ENCODE peak calls at places on chromosomes 5 and 9, in eight cellular contexts. A, B, Z, U, T, L, X and S are unnamed samples.

GRCh38 chr5:67033893-67034605 is 162.6 kb downstream of the CD180 start:
- DNase-seq in A (no peak), B (no peak), Z (no peak), U (no peak), T (no peak), L (no peak), X (no peak), S (no peak)

GRCh38 chr5:103362211-103362610 is 103.6 kb downstream of the MACIR start:
- DNase-seq in A (no peak), B (no peak), Z (no peak), U (no peak), T (no peak), L (no peak), X (peak; percentile 48), S (peak; percentile 55)

GRCh38 chr5:75007537-75007847 is 44.9 kb downstream of the GCNT4 start:
- DNase-seq in A (peak; percentile 40), B (no peak), Z (no peak), U (no peak), T (no peak), L (no peak), X (no peak), S (no peak)

GRCh38 chr9:40925149-40925548 is 203.3 kb downstream of the FOXD4L6 start:
- DNase-seq in A (no peak), B (no peak), Z (no peak), U (no peak), T (no peak), L (no peak), X (no peak), S (no peak)

GRCh38 chr9:99092643-99093491 is 12.0 kb upstream of the TGFBR1 start:
- DNase-seq in A (no peak), B (no peak), Z (no peak), U (no peak), T (no peak), L (no peak), X (no peak), S (no peak)

GRCh38 chr5:178786859-178787499 is 56.5 kb upstream of the ZNF354A start:
- DNase-seq in A (no peak), B (peak; percentile 93), Z (no peak), U (no peak), T (no peak), L (peak; percentile 38), X (peak; percentile 98), S (peak; percentile 97)

GRCh38 chr5:13524931-13525330 is 419.6 kb downstream of the DNAH5 start:
- DNase-seq in A (no peak), B (no peak), Z (no peak), U (no peak), T (no peak), L (no peak), X (no peak), S (no peak)

GRCh38 chr9:106587021-106587420 is 275.9 kb upstream of the ZNF462 start:
- DNase-seq in A (no peak), B (no peak), Z (no peak), U (no peak), T (no peak), L (no peak), X (peak; percentile 67), S (peak; percentile 88)

GRCh38 chr9:3348169-3348568 is 177.6 kb downstream of the RFX3 start:
- DNase-seq in A (no peak), B (no peak), Z (no peak), U (no peak), T (no peak), L (no peak), X (no peak), S (no peak)

GRCh38 chr9:124281934-124282351 is 24.2 kb downstream of the NEK6 start:
- DNase-seq in A (no peak), B (no peak), Z (peak; percentile 71), U (peak; percentile 71), T (no peak), L (no peak), X (no peak), S (no peak)

GRCh38 chr5:34923694-34924461 is 5.5 kb upstream of the DNAJC21 start:
- DNase-seq in A (peak; percentile 66), B (no peak), Z (no peak), U (no peak), T (no peak), L (no peak), X (peak; percentile 97), S (peak; percentile 91)

GRCh38 chr5:133944263-133945230 is 23.9 kb downstream of the C5orf15 start:
- DNase-seq in A (peak; percentile 87), B (no peak), Z (no peak), U (peak; percentile 35), T (no peak), L (peak; percentile 43), X (peak; percentile 82), S (peak; percentile 57)

GRCh38 chr5:171207256-171207866 is 101.7 kb upstream of the TLX3 start:
- DNase-seq in A (peak; percentile 52), B (no peak), Z (no peak), U (no peak), T (no peak), L (no peak), X (peak; percentile 84), S (peak; percentile 47)

GRCh38 chr9:110599468-110599867 is 19.9 kb upstream of the SVEP1 start:
- DNase-seq in A (no peak), B (no peak), Z (no peak), U (no peak), T (no peak), L (no peak), X (no peak), S (no peak)

GRCh38 chr5:153402550-153402949 is 87.9 kb upstream of the GRIA1 start:
- DNase-seq in A (peak; percentile 38), B (no peak), Z (no peak), U (no peak), T (no peak), L (no peak), X (peak; percentile 20), S (no peak)

GRCh38 chr5:42235241-42235640 is 188.0 kb upstream of the GHR start:
- DNase-seq in A (no peak), B (no peak), Z (no peak), U (no peak), T (no peak), L (no peak), X (no peak), S (no peak)

GRCh38 chr5:38291355-38291754 is 33.0 kb downstream of the EGFLAM start:
- DNase-seq in A (no peak), B (no peak), Z (no peak), U (no peak), T (no peak), L (no peak), X (no peak), S (peak; percentile 84)

GRCh38 chr9:72477862-72478564 is 43.4 kb upstream of the TMC1 start:
- DNase-seq in A (peak; percentile 25), B (peak; percentile 66), Z (no peak), U (peak; percentile 64), T (no peak), L (peak; percentile 50), X (peak; percentile 86), S (peak; percentile 96)

GRCh38 chr9:91771027-91771426 is 179.0 kb downstream of the ROR2 start:
- DNase-seq in A (peak; percentile 25), B (no peak), Z (no peak), U (peak; percentile 38), T (no peak), L (peak; percentile 39), X (peak; percentile 6), S (peak; percentile 63)

GRCh38 chr9:27351438-27351837 is 54.5 kb upstream of the EQTN start:
- DNase-seq in A (no peak), B (no peak), Z (no peak), U (no peak), T (peak; percentile 52), L (no peak), X (no peak), S (no peak)

DNA sequence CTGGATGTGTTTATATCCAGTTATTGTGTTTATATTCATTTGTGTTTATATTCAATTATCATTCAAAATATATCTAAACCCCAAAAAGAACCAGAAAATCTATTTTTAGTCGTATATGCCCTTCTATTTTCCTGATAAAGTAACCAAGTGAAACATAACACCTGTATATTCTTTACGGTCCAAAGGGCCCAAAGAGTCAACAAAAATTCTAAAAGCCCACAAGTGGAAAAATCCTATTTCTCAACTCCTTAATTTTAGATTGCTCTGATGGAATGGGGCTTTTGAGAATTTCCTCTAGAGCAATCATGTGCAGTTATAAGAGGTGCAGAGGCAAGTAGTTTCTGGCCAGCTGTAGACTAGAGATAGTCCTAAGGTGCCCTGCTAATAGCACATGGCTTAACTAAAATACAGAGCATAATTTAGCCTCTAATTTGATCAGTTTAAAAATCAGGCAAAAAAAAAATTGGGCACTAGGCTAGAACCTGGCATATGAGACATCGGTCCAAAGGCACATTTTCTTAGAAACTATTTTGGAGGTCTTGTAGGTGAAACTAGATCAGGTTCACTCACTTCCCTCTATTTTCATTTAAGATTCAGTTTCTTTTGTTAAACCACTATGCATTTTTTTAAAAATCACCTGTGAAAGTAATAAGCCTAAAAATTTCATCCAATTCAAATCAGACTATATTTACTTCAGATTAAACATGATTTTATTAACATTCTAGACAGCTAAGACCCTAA is 256.0 kb downstream of the FBXL17 start:
- DNase-seq in A (no peak), B (no peak), Z (no peak), U (no peak), T (no peak), L (no peak), X (no peak), S (no peak)
- H3K36me3 ChIP-seq in A (no peaks in the 10 kb centered on the region), B (no peaks in the 10 kb centered on the region), Z (no peaks in the 10 kb centered on the region), U (no peaks in the 10 kb centered on the region), T (no peaks in the 10 kb centered on the region), L (no peaks in the 10 kb centered on the region), X (no peaks in the 10 kb centered on the region), S (no peaks in the 10 kb centered on the region)

GRCh38 chr5:180558232-180558631 is 33.1 kb downstream of the SCGB3A1 start:
- DNase-seq in A (no peak), B (no peak), Z (no peak), U (no peak), T (no peak), L (no peak), X (no peak), S (no peak)

GRCh38 chr5:180568914-180569313 is 22.4 kb downstream of the SCGB3A1 start:
- DNase-seq in A (no peak), B (no peak), Z (no peak), U (no peak), T (no peak), L (no peak), X (no peak), S (no peak)

DNA sequence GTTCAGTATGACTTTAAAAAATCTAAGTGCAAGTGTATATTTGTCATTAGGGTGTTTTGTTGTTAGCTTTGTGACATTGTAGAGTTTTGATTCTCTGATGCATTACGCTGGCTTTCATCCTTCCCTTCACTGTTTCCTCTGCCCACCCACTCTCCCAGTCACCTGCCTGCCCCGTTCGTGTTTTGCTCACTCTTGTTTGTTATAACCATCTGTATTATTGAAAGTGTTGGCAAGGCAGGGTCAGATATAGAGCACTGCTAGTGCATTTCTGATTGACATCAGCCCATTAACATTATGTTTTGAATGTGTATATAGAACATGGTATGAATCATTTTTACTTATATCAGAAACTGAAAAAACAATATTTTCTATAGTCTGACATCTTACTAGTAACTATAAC is 27.3 kb downstream of the SCGB3A1 start:
- DNase-seq in A (no peak), B (no peak), Z (no peak), U (no peak), T (no peak), L (no peak), X (no peak), S (no peak)
- H3K36me3 ChIP-seq in A (peaks cover 50% of the 10 kb centered on the region), B (peaks cover 86% of the 10 kb centered on the region), Z (no peaks in the 10 kb centered on the region), U (peaks cover 13% of the 10 kb centered on the region), T (peaks cover 42% of the 10 kb centered on the region), L (peaks cover 29% of the 10 kb centered on the region), X (peaks cover 9% of the 10 kb centered on the region), S (peaks cover 15% of the 10 kb centered on the region)

GRCh38 chr9:134700636-134701350 is 59.2 kb downstream of the COL5A1 start:
- DNase-seq in A (no peak), B (no peak), Z (no peak), U (no peak), T (no peak), L (no peak), X (no peak), S (no peak)
- H3K36me3 ChIP-seq in A (peaks cover 3% of the 10 kb centered on the region), B (peaks cover 41% of the 10 kb centered on the region), Z (no peaks in the 10 kb centered on the region), U (no peaks in the 10 kb centered on the region), T (peaks cover 8% of the 10 kb centered on the region), L (no peaks in the 10 kb centered on the region), X (no peaks in the 10 kb centered on the region), S (peaks cover 2% of the 10 kb centered on the region)

GRCh38 chr5:14708551-14708950 is 44.0 kb downstream of the OTULIN start:
- DNase-seq in A (no peak), B (no peak), Z (no peak), U (no peak), T (no peak), L (no peak), X (no peak), S (no peak)
- H3K36me3 ChIP-seq in A (peaks cover 3% of the 10 kb centered on the region), B (peaks cover 69% of the 10 kb centered on the region), Z (no peaks in the 10 kb centered on the region), U (no peaks in the 10 kb centered on the region), T (peaks cover 71% of the 10 kb centered on the region), L (peaks cover 39% of the 10 kb centered on the region), X (peaks cover 43% of the 10 kb centered on the region), S (peaks cover 25% of the 10 kb centered on the region)